ENCODE peak calls at places on chromosomes 2 and 18, in five cellular contexts. K, C, S, Z and M are unnamed samples.

GRCh38 chr18:51030537-51031258 is 685 bp downstream of the SMAD4 start:
- DNase-seq in K (peak; percentile 39), C (peak; percentile 71), S (peak; percentile 63), Z (peak; percentile 67), M (peak; percentile 59)

GRCh38 chr2:207432471-207432870 is 97.3 kb upstream of the CREB1 start:
- DNase-seq in K (no peak), C (no peak), S (peak; percentile 39), Z (no peak), M (peak; percentile 55)

GRCh38 chr2:172420096-172420671 is 7.2 kb upstream of the ITGA6 start:
- DNase-seq in K (no peak), C (no peak), S (no peak), Z (no peak), M (no peak)

GRCh38 chr18:46917808-46918600 is 602 bp downstream of the KATNAL2 start:
- DNase-seq in K (no peak), C (peak; percentile 96), S (peak; percentile 17), Z (peak; percentile 30), M (peak; percentile 36)

GRCh38 chr2:227052879-227053278 is 111.1 kb downstream of the COL4A4 start:
- DNase-seq in K (no peak), C (no peak), S (no peak), Z (no peak), M (no peak)

GRCh38 chr2:30798536-30798991 is 8.7 kb downstream of the CAPN13 start:
- DNase-seq in K (no peak), C (peak; percentile 34), S (no peak), Z (no peak), M (no peak)

GRCh38 chr18:13550446-13551304 is 175.7 kb downstream of the FAM210A start:
- DNase-seq in K (no peak), C (no peak), S (no peak), Z (no peak), M (no peak)

GRCh38 chr2:12678189-12678588 is 38.5 kb upstream of the TRIB2 start:
- DNase-seq in K (no peak), C (no peak), S (no peak), Z (no peak), M (no peak)

GRCh38 chr2:105636109-105636740 is 108.5 kb upstream of the NCK2 start:
- DNase-seq in K (no peak), C (no peak), S (no peak), Z (no peak), M (no peak)

GRCh38 chr18:49251451-49251850 is 209.0 kb downstream of the DYM start:
- DNase-seq in K (no peak), C (no peak), S (peak; percentile 48), Z (no peak), M (no peak)

GRCh38 chr2:169808211-169808610 is 9.5 kb downstream of the SSB start:
- DNase-seq in K (no peak), C (no peak), S (peak; percentile 73), Z (no peak), M (peak; percentile 57)

GRCh38 chr2:240717681-240718581 is 26.3 kb downstream of the AQP12A start:
- DNase-seq in K (no peak), C (no peak), S (no peak), Z (no peak), M (no peak)

GRCh38 chr2:234716271-234716670 is 219.4 kb upstream of the ARL4C start:
- DNase-seq in K (no peak), C (no peak), S (no peak), Z (no peak), M (no peak)

GRCh38 chr2:178819147-178819875 is 12.1 kb upstream of the TTN start:
- DNase-seq in K (no peak), C (no peak), S (no peak), Z (no peak), M (no peak)

GRCh38 chr2:233938676-233939370 is 21.6 kb downstream of the TRPM8 start:
- DNase-seq in K (no peak), C (peak; percentile 42), S (no peak), Z (no peak), M (no peak)

GRCh38 chr2:205366336-205367060 is 315.8 kb upstream of the NRP2 start:
- DNase-seq in K (no peak), C (no peak), S (peak; percentile 60), Z (no peak), M (no peak)

GRCh38 chr2:25587361-25587760 is 86.0 kb downstream of the DTNB start:
- DNase-seq in K (no peak), C (no peak), S (peak; percentile 15), Z (no peak), M (peak; percentile 62)

GRCh38 chr2:197372582-197372981 is 62.0 kb upstream of the ANKRD44 start:
- DNase-seq in K (no peak), C (no peak), S (no peak), Z (no peak), M (no peak)

GRCh38 chr2:191327484-191327883 is 82.3 kb downstream of the MYO1B start:
- DNase-seq in K (no peak), C (no peak), S (no peak), Z (no peak), M (no peak)

GRCh38 chr2:219713110-219713509 is 85.7 kb downstream of the SLC4A3 start:
- DNase-seq in K (no peak), C (peak; percentile 79), S (peak; percentile 64), Z (no peak), M (peak; percentile 35)

GRCh38 chr2:228048838-228049490 is 132.5 kb downstream of the SPHKAP start:
- DNase-seq in K (no peak), C (peak; percentile 89), S (peak; percentile 54), Z (no peak), M (peak; percentile 56)

GRCh38 chr2:63537306-63537705 is 51.0 kb downstream of the WDPCP start:
- DNase-seq in K (no peak), C (no peak), S (no peak), Z (no peak), M (peak; percentile 17)

GRCh38 chr2:226985227-226985946 is 149.5 kb downstream of the RHBDD1 start:
- DNase-seq in K (no peak), C (peak; percentile 83), S (peak; percentile 90), Z (peak; percentile 72), M (peak; percentile 80)

GRCh38 chr18:9663377-9663776 is 44.7 kb upstream of the RAB31 start:
- DNase-seq in K (no peak), C (no peak), S (no peak), Z (no peak), M (no peak)

GRCh38 chr2:220226076-220226475 is 598.6 kb downstream of the SLC4A3 start:
- DNase-seq in K (no peak), C (no peak), S (no peak), Z (no peak), M (no peak)

GRCh38 chr2:39385172-39385571 is 51.9 kb downstream of the MAP4K3 start:
- DNase-seq in K (no peak), C (no peak), S (no peak), Z (no peak), M (no peak)

GRCh38 chr2:146981921-146982320 is 862.9 kb upstream of the ACVR2A start:
- DNase-seq in K (no peak), C (no peak), S (no peak), Z (no peak), M (peak; percentile 71)

GRCh38 chr2:34143149-34143548 is 544.0 kb upstream of the FAM98A start:
- DNase-seq in K (no peak), C (no peak), S (no peak), Z (no peak), M (no peak)

GRCh38 chr2:56182420-56182819 is 1.4 kb upstream of the CCDC85A start:
- DNase-seq in K (no peak), C (peak; percentile 87), S (peak; percentile 27), Z (no peak), M (no peak)

GRCh38 chr2:56185582-56186046 is 1.8 kb downstream of the CCDC85A start:
- DNase-seq in K (no peak), C (peak; percentile 79), S (peak; percentile 25), Z (peak; percentile 48), M (peak; percentile 14)

GRCh38 chr2:56183643-56184499 is at the start of gene CCDC85A:
- DNase-seq in K (peak; percentile 72), C (peak; percentile 86), S (peak; percentile 84), Z (peak; percentile 85), M (peak; percentile 80)

GRCh38 chr2:56184500-56184996 is 758 bp downstream of the CCDC85A start:
- DNase-seq in K (no peak), C (peak; percentile 52), S (no peak), Z (no peak), M (no peak)

GRCh38 chr2:56185101-56185581 is 1.4 kb downstream of the CCDC85A start:
- DNase-seq in K (no peak), C (peak; percentile 45), S (no peak), Z (no peak), M (no peak)
- TF ChIP-seq CTCF in K (no peak), C (no peak), S (no peak), Z (no peak), M (no peak)

GRCh38 chr18:45106331-45106774 is 425.7 kb downstream of the SETBP1 start:
- DNase-seq in K (no peak), C (no peak), S (no peak), Z (no peak), M (peak; percentile 55)
- H3K4me3 ChIP-seq in K (no peak overlapping the region), C (no peak overlapping the region), S (no peak overlapping the region), Z (no peak overlapping the region), M (no peak overlapping the region)

GRCh38 chr2:119423811-119424210 is 7.8 kb upstream of the TMEM37 start:
- DNase-seq in K (no peak), C (no peak), S (no peak), Z (no peak), M (no peak)

GRCh38 chr2:119426396-119426675 is 5.3 kb upstream of the TMEM37 start:
- DNase-seq in K (no peak), C (no peak), S (no peak), Z (no peak), M (no peak)

GRCh38 chr2:119424284-119425118 is 7.2 kb upstream of the TMEM37 start:
- DNase-seq in K (no peak), C (no peak), S (no peak), Z (no peak), M (no peak)

GRCh38 chr2:119425620-119426395 is 5.8 kb upstream of the TMEM37 start:
- DNase-seq in K (no peak), C (no peak), S (peak; percentile 64), Z (no peak), M (no peak)

DNA sequence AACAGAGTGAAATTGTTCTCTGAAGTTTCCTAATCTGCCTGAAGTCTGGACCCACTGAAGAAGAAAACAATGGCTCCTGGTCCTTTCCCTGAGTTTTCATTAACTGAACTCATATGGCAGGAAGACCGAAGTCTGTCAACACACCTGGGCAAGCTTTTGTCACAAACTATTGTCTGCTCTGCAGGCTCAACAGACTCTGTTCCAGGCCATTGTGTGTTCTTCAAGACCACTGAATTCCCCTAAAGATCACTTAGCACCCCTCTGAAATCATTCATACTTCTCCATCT is 6.6 kb upstream of the TMEM37 start:
- DNase-seq in K (no peak), C (no peak), S (no peak), Z (no peak), M (no peak)
- TF ChIP-seq CTCF in K (no peak), C (no peak), S (no peak), Z (no peak), M (no peak)

DNA sequence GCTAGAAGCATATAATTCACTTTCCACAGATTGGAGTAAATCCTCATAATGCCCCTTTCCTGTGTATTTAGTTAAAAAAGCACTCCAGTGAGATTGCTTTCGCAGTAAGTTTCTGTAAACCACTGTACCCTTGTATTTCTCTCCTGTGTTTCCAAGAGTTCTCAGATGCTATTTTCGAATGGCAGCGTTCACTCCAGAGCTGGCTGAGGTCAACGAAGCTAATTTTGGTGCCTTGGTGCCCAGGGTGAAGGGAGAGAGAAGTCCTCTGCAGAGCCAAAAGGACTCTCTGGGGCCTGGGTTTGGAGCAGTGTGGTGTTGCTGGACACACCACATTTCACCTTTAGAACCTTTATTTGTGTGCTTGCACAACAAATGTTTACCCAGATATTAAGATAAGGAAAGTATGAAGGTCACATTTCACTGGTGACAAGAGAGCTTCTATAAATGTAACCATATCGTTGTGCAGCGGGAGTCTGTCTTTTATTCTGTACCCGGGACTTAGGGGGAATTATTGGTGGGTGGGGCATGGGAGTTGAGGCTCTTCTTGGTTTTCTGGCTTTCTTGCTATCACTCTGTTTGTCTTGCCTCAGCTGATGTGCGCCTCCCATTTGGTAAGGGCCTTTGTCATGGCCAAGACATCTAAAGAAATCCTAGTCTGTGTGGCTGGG is 9.9 kb downstream of the EPAS1 start:
- DNase-seq in K (no peak), C (no peak), S (no peak), Z (no peak), M (no peak)
- H3K4me3 ChIP-seq in K (no peak overlapping the region), C (no peak overlapping the region), S (no peak overlapping the region), Z (no peak overlapping the region), M (no peak overlapping the region)